ENCODE peak calls at places on chromosomes 6 and 20, in six cellular contexts. V is esophagus squamous epithelium, K is activated B cell treated with CpG ODN at 0.5 μM for 24 hours, L is OCI-LY7, U is mucosa of descending colon, X is AG04450. O is an unnamed sample.

GRCh38 chr6:139977887-139978332 is 603.5 kb upstream of the CITED2 start:
- DNase-seq in X (no peak), U (no peak), L (no peak), K (no peak), V (no peak), O (no peak)

GRCh38 chr6:17863971-17864754 is 123.3 kb downstream of the KIF13A start:
- DNase-seq in U (peak; percentile 54), K (no peak), L (no peak), X (no peak), V (no peak), O (no peak)

GRCh38 chr6:6923605-6924004 is 184.2 kb upstream of the RREB1 start:
- DNase-seq in L (no peak), U (no peak), V (no peak), X (no peak), K (no peak), O (no peak)

GRCh38 chr6:37713529-37714119 is 15.9 kb upstream of the MDGA1 start:
- DNase-seq in X (no peak), U (no peak), L (no peak), V (no peak), K (no peak), O (no peak)

GRCh38 chr6:624979-625378 is 31.9 kb downstream of the HUS1B start:
- DNase-seq in V (no peak), U (no peak), X (peak; percentile 15), L (peak; percentile 6), K (no peak), O (peak; percentile 47)

GRCh38 chr20:34557936-34558319 is 590 bp upstream of the MAP1LC3A start:
- DNase-seq in V (no peak), K (no peak), U (no peak), X (no peak), L (no peak), O (no peak)

GRCh38 chr6:69756907-69757306 is 39.9 kb downstream of the LMBRD1 start:
- DNase-seq in X (no peak), K (no peak), V (no peak), U (no peak), L (no peak), O (no peak)

GRCh38 chr20:60403105-60403741 is 445.0 kb downstream of the CDH26 start:
- DNase-seq in X (no peak), K (no peak), L (peak; percentile 84), V (no peak), U (no peak), O (no peak)

GRCh38 chr6:84596488-84596887 is 167.9 kb downstream of the TBX18 start:
- DNase-seq in V (no peak), X (no peak), U (no peak), L (no peak), K (no peak), O (no peak)

GRCh38 chr6:109336221-109336955 is 45.9 kb downstream of the CD164 start:
- DNase-seq in U (peak; percentile 84), L (no peak), K (no peak), V (no peak), X (no peak), O (no peak)

GRCh38 chr6:144778773-144779531 is 493.8 kb downstream of the UTRN start:
- DNase-seq in V (no peak), X (no peak), U (no peak), L (peak; percentile 3), K (no peak), O (peak; percentile 19)
- TF ChIP-seq CTCF in V (peak; percentile 12), X (peak; percentile 16), U (no peak), L (peak; percentile 55), K (no peak), O (no peak)

GRCh38 chr6:15444881-15445280 is 199.0 kb downstream of the JARID2 start:
- DNase-seq in X (no peak), U (no peak), L (peak; percentile 22), K (no peak), V (no peak), O (no peak)
- TF ChIP-seq CTCF in X (no peak), U (no peak), L (peak; percentile 50), K (no peak), V (no peak), O (no peak)

GRCh38 chr6:15254074-15254975 is 8.5 kb downstream of the JARID2 start:
- DNase-seq in K (no peak), X (no peak), U (no peak), L (peak; percentile 90), V (no peak), O (no peak)
- TF ChIP-seq CTCF in K (no peak), X (no peak), U (no peak), L (peak; percentile 74), V (no peak), O (no peak)

DNA sequence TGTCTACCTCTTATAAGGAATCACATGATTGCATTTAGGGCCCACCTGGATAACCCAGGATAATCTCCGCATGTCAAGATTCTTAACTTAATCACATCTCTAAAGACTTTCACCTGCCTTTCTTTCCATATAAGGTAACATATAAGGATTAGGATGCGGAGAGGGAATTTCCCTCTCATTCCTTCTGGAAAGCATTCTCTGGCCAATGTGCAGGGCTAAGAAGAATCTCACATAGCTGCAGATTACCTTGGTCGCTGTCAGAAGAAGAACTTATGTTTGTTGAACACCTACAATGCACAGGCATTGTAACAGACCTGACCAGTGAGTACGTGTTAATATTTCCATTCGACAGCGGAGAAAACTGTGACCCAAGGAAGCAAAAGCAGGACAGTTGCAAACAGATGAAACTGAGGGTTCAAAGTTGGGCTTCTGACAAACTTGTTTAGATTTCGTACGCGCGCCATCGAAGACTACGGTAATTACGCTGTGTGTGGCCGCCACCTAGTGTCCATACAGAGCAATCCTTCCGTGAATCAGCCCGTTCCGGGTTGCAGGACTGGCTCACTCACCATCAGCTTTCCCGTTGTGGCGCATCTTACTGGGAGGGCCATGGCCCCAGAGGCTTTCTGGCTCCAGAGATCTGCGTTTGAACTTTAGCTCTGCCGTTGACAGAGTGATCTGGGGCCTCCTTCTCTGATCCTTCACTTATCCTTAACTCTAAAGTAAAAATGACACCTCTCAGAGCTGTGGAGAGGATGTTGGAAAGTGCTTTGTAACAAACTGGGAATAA is 9.5 kb downstream of the C20orf202 start:
- DNase-seq in K (peak; percentile 22), L (peak; percentile 56), V (peak; percentile 3), U (peak; percentile 83), X (peak; percentile 44), O (peak; percentile 67)
- TF ChIP-seq CTCF in K (peak; percentile 64), L (peak; percentile 83), V (peak; percentile 67), U (peak; percentile 69), X (peak; percentile 82), O (peak; percentile 86)

GRCh38 chr6:74534485-74535211 is 671.2 kb downstream of the COL12A1 start:
- DNase-seq in L (no peak), K (no peak), X (peak; percentile 23), U (peak; percentile 25), V (no peak), O (no peak)
- TF ChIP-seq CTCF in L (no peak), K (no peak), X (no peak), U (no peak), V (no peak), O (no peak)

DNA sequence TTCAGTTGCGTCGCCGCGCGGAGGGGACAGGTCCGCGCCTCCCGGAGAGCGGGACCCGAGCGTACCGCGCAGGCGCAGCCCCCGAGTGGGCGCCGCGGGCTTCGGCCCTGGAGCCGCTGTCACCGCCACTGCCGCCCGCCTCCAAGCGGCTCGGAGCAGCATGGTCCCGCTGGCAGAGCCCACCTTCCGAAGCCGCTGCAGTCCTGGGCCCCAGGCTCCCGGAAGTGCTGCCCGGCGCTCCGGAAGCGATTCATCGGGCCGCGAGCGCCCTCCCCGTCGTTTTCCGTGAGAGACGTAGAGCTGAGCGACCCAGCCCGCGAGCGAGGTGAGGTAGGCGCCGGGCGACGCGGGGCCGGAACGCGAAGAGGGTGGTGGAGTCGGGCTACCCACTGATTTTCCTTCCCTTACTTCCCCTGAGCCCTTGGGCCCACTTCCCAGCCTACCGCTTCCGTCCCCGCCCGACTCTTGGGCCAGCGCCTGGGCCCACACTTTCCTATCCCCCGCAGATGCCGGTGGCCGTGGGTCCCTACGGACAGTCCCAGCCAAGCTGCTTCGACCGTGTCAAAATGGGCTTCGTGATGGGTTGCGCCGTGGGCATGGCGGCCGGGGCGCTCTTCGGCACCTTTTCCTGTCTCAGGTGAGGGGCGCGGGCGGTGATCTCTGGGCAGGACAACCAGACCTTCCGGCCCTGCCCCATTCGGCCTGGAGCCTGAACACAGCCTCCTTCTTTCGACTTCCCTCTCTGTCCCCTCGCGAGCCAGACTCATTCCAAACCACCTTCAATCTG is at the start of the genes NFS1 and ROMO1:
- DNase-seq in K (peak; percentile 85), U (peak; percentile 89), L (peak; percentile 92), V (peak; percentile 21), X (peak; percentile 41), O (peak; percentile 95)
- TF ChIP-seq CTCF in K (no peak), U (peak; percentile 16), L (peak; percentile 44), V (no peak), X (peak; percentile 24), O (peak; percentile 13)

GRCh38 chr6:25900843-25901242 is 26.8 kb upstream of the SLC17A3 start:
- DNase-seq in K (no peak), U (no peak), L (no peak), X (no peak), V (no peak), O (no peak)
- TF ChIP-seq CTCF in K (no peak), U (no peak), L (no peak), X (no peak), V (no peak), O (no peak)

DNA sequence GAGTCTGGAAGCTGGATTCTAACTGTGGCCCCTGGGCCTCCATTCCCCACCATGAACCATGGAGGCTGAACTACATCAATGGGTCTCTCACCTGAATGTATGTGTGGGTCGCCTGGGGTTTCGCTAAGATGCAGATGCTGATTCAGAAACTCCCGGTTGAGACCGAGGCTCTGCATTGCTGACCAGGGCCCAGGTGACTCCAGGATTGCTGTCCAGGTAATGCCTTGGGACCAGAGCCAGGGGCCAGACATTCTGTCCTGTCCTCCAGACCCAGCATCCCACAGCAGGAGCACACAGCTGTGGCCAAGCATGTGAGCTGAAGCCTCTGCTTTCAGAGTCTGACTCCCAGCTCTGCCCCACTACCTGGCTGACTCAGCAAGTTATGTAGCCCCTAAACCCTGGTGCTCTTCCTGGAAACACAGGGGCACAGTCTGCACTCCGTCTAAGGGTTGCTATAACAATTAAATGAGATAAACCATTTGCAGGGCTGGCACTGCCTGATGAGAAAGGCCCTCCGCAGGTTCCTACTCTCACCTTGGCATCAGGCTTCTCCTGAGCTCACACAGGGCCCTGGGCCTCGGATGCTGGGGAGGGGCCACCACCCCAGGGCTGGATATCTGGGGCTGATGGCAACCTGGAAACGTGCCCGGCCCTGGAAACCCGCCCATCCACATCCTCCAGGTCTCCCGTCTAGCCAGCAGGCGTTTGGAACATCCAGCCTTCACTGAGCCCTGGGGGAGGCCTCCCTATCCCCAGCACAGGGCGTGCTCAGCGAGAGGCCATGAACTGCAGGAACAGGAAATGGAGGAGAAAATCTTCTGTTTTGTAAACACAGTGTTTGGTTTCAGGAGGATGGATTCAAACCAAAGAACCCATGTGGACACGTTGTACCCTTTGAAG is 175.7 kb downstream of the DLL1 start:
- DNase-seq in U (no peak), L (no peak), X (no peak), V (no peak), K (no peak), O (no peak)
- TF ChIP-seq CTCF in U (no peak), L (no peak), X (no peak), V (no peak), K (no peak), O (no peak)

GRCh38 chr6:113190170-113190569 is 667.0 kb upstream of the MARCKS start:
- DNase-seq in K (no peak), U (peak; percentile 21), L (no peak), V (no peak), X (no peak), O (no peak)
- TF ChIP-seq CTCF in K (no peak), U (no peak), L (peak; percentile 42), V (no peak), X (no peak), O (no peak)

DNA sequence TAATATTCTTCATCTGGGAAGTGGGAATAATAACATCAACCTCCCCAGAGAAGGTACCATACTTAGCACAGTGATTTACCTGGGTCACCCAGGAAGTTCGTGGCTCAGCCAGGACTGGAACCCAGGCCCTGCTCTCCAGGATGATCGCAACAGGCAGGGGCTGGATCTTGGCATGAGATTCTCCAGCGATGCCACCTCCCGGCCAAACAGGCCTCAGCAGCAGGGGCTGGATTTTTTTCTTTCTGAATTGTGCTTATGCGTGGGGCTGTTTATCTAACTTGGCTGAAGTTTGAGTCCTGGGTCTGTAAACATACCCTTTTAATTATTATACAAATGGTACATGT is 129.5 kb upstream of the PTPN1 start:
- DNase-seq in U (no peak), X (no peak), L (peak; percentile 16), K (no peak), V (no peak), O (no peak)
- TF ChIP-seq CTCF in U (no peak), X (peak; percentile 75), L (peak; percentile 64), K (no peak), V (peak; percentile 42), O (no peak)

O was measured in GM13976.